ENCODE peak calls at places on chromosomes 13 and 19, in nine cellular contexts. L, E, X, S, V, G, Y, N and M are unnamed samples.
A peak's percentile ranks its signal among the peaks of the same experiment; 100 is the strongest.

GRCh38 chr19:1063030-1063908 is 3.7 kb upstream of the ARHGAP45 start:
- DNase-seq in Y (peak; percentile 77), E (peak; percentile 37), N (peak; percentile 29), V (no peak), L (no peak), G (no peak), S (no peak), X (no peak), M (no peak)

GRCh38 chr13:60363288-60363687 is 33.7 kb upstream of the TDRD3 start:
- DNase-seq in L (no peak), G (no peak), N (no peak), S (no peak), Y (no peak), E (no peak), X (no peak), V (no peak), M (no peak)

GRCh38 chr19:48844472-48844871 is 8.2 kb upstream of the HSD17B14 start:
- DNase-seq in Y (no peak), G (no peak), S (no peak), L (no peak), N (peak; percentile 39), E (no peak), V (no peak), X (peak; percentile 16), M (no peak)

GRCh38 chr13:101709952-101710351 is 257.5 kb downstream of the ITGBL1 start:
- DNase-seq in E (no peak), X (no peak), Y (no peak), L (no peak), S (no peak), V (no peak), G (no peak), N (peak; percentile 8), M (no peak)

GRCh38 chr13:29532136-29532535 is 63.4 kb downstream of the SLC7A1 start:
- DNase-seq in L (no peak), S (no peak), V (no peak), Y (no peak), G (no peak), E (no peak), X (no peak), N (no peak), M (no peak)

GRCh38 chr19:46308510-46308909 is 11.7 kb downstream of the HIF3A start:
- DNase-seq in S (no peak), X (no peak), L (no peak), Y (no peak), N (no peak), G (no peak), V (no peak), E (no peak), M (no peak)

GRCh38 chr19:35030257-35031071 is at the start of gene SCN1B:
- DNase-seq in S (peak; percentile 46), E (no peak), Y (peak; percentile 48), L (peak; percentile 75), X (no peak), V (no peak), G (peak; percentile 70), N (peak; percentile 60), M (no peak)

GRCh38 chr19:1252221-1252817 is 3.9 kb downstream of the MIDN start:
- DNase-seq in X (no peak), E (peak; percentile 85), L (no peak), Y (peak; percentile 78), S (peak; percentile 86), N (peak; percentile 81), G (no peak), V (peak; percentile 83), M (peak; percentile 96)

GRCh38 chr19:21559444-21559843 is 54.0 kb downstream of the ZNF429 start:
- DNase-seq in S (peak; percentile 22), E (no peak), N (no peak), V (no peak), L (no peak), G (no peak), Y (no peak), X (no peak), M (no peak)

GRCh38 chr19:48310227-48310626 is 15.1 kb upstream of the EMP3 start:
- DNase-seq in N (no peak), Y (no peak), L (no peak), V (no peak), E (no peak), X (no peak), G (no peak), S (no peak), M (peak; percentile 59)

GRCh38 chr19:17041994-17042393 is 15.4 kb upstream of the CPAMD8 start:
- DNase-seq in E (peak; percentile 61), L (no peak), Y (no peak), N (no peak), G (no peak), S (peak; percentile 24), X (no peak), V (no peak), M (peak; percentile 28)

GRCh38 chr13:21668665-21669599 is 1.9 kb upstream of the FGF9 start:
- DNase-seq in X (no peak), N (no peak), Y (peak; percentile 76), V (no peak), G (no peak), L (peak; percentile 57), E (peak; percentile 51), S (peak; percentile 47), M (peak; percentile 76)

GRCh38 chr13:86714495-86714894 is 915.3 kb upstream of the SLITRK6 start:
- DNase-seq in G (no peak), E (no peak), Y (no peak), N (no peak), S (no peak), X (no peak), V (no peak), L (no peak), M (no peak)

GRCh38 chr13:31887311-31887710 is 144.3 kb upstream of the FRY start:
- DNase-seq in V (no peak), N (no peak), G (no peak), Y (no peak), X (peak; percentile 15), E (no peak), S (no peak), L (no peak), M (no peak)
- H3K4me3 ChIP-seq in V (no peak overlapping the region), N (no peak overlapping the region), G (no peak overlapping the region), Y (no peak overlapping the region), X (no peak overlapping the region), E (no peak overlapping the region), S (no peak overlapping the region), L (no peak overlapping the region), M (no peak overlapping the region)

GRCh38 chr19:44499962-44500949 is at the start of gene ZNF180:
- DNase-seq in N (peak; percentile 90), S (peak; percentile 96), V (peak; percentile 76), X (peak; percentile 76), Y (peak; percentile 95), G (peak; percentile 94), E (peak; percentile 98), L (peak; percentile 98), M (peak; percentile 95)

GRCh38 chr19:44498988-44499387 is 1.3 kb downstream of the ZNF180 start:
- DNase-seq in S (no peak), E (no peak), V (no peak), N (no peak), X (no peak), L (no peak), G (no peak), Y (no peak), M (no peak)

GRCh38 chr19:44499559-44499958 is 763 bp downstream of the ZNF180 start:
- DNase-seq in Y (no peak), E (no peak), X (no peak), N (no peak), S (no peak), L (no peak), G (no peak), V (no peak), M (no peak)

DNA sequence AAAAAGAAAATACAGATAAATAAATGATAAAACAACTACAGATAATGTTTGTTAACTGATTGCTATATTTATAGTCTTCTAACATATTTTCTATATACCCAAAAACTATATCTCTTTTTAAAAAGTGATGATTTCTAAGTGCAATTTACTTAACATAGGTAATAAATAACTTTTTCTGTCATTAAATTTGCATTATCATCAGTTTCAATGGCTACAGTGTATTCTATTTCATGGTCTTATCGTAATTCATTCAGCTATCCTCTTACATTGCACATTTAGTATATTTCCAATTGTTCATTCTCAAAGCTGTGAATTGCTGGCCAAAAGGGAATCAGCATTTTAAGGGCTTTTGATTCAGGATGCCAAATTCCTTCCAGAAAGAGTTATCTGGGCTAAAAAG is 3.6 kb downstream of the ZNF180 start:
- DNase-seq in S (no peak), V (no peak), X (no peak), Y (no peak), G (no peak), L (no peak), N (no peak), E (no peak), M (no peak)
- H3K9me3 ChIP-seq in S (peaks cover 50% of the 10 kb centered on the region), V (peaks cover 56% of the 10 kb centered on the region), X (peaks cover 69% of the 10 kb centered on the region), Y (peaks cover 45% of the 10 kb centered on the region), G (peaks cover 62% of the 10 kb centered on the region), L (no peaks in the 10 kb centered on the region), N (peaks cover 7% of the 10 kb centered on the region), E (peaks cover 4% of the 10 kb centered on the region), M (no peaks in the 10 kb centered on the region)

GRCh38 chr19:41869374-41869955 is 7.6 kb upstream of the CD79A start:
- DNase-seq in N (no peak), L (no peak), G (no peak), Y (no peak), S (no peak), X (no peak), E (no peak), V (no peak), M (no peak)

GRCh38 chr19:41868120-41868988 is 8.3 kb downstream of the RPS19 start:
- DNase-seq in G (no peak), N (no peak), L (no peak), E (no peak), X (no peak), V (no peak), S (peak; percentile 37), Y (no peak), M (no peak)

GRCh38 chr19:41870401-41870873 is 6.6 kb upstream of the CD79A start:
- DNase-seq in X (no peak), G (no peak), N (peak; percentile 40), L (no peak), S (no peak), Y (no peak), E (no peak), V (no peak), M (no peak)

GRCh38 chr19:41866284-41866683 is 6.2 kb downstream of the RPS19 start:
- DNase-seq in L (no peak), N (no peak), X (no peak), V (no peak), E (no peak), Y (no peak), G (no peak), S (no peak), M (no peak)

DNA sequence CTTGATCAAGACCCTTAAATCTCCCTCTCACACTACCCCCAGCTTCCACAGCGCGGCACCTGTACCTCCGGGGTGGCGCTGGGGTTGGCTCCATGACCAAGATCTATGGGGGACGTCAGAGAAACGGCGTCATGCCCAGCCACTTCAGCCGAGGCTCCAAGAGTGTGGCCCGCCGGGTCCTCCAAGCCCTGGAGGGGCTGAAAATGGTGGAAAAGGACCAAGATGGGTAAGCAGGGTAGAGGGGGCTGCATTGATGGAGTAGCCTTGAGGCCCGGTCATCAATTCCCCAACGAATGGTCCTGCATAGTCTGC is 8.1 kb upstream of the CD79A start:
- DNase-seq in E (no peak), G (no peak), V (no peak), Y (no peak), N (no peak), X (no peak), S (no peak), L (no peak), M (no peak)
- H3K4me3 ChIP-seq in E (no peak overlapping the region), G (no peak overlapping the region), V (no peak overlapping the region), Y (no peak overlapping the region), N (no peak overlapping the region), X (no peak overlapping the region), S (no peak overlapping the region), L (no peak overlapping the region), M (no peak overlapping the region)

GRCh38 chr13:18961383-18962117 is 220.1 kb downstream of the TUBA3C start:
- DNase-seq in G (no peak), X (no peak), E (no peak), S (no peak), L (no peak), Y (no peak), N (no peak), V (no peak), M (no peak)
- H3K9me3 ChIP-seq in G (no peaks in the 10 kb centered on the region), X (peaks cover 87% of the 10 kb centered on the region), E (no peaks in the 10 kb centered on the region), S (peaks cover 10% of the 10 kb centered on the region), L (no peaks in the 10 kb centered on the region), Y (no peaks in the 10 kb centered on the region), N (peaks cover 13% of the 10 kb centered on the region), V (no peaks in the 10 kb centered on the region), M (no peaks in the 10 kb centered on the region)